ENCODE peak calls at places on chromosomes 7 and 10, in four cellular contexts. I is breast epithelium; U is CD4-positive, CD25-positive, alpha-beta regulatory T cell; Z is PC-3. L is an unnamed sample.
A peak's percentile ranks its signal among the peaks of the same experiment; 100 is the strongest.

GRCh38 chr10:104333037-104333727 is 5.1 kb downstream of the ITPRIP start:
- DNase-seq in Z (no peak), I (no peak), U (peak; percentile 78), L (no peak)

GRCh38 chr7:93160410-93160809 is 12.2 kb upstream of the SAMD9L start:
- DNase-seq in U (no peak), Z (no peak), I (no peak), L (no peak)

GRCh38 chr7:47278043-47278442 is 303.9 kb downstream of the TNS3 start:
- DNase-seq in Z (no peak), I (no peak), U (no peak), L (no peak)

GRCh38 chr7:117448655-117449054 is 21.4 kb upstream of the ASZ1 start:
- DNase-seq in I (no peak), U (no peak), Z (no peak), L (no peak)

GRCh38 chr7:128304212-128304611 is 39.5 kb downstream of the RBM28 start:
- DNase-seq in Z (peak; percentile 16), U (no peak), I (no peak), L (no peak)

GRCh38 chr10:114779803-114780609 is 41.6 kb upstream of the FHIP2A start:
- DNase-seq in I (no peak), Z (peak; percentile 91), U (no peak), L (no peak)

GRCh38 chr10:90983940-90984549 is 63.2 kb upstream of the ANKRD1 start:
- DNase-seq in I (no peak), U (no peak), Z (no peak), L (no peak)

GRCh38 chr7:137474627-137475026 is 131.1 kb upstream of the PTN start:
- DNase-seq in I (no peak), Z (no peak), U (no peak), L (no peak)

GRCh38 chr10:120744040-120744439 is 107.1 kb upstream of the WDR11 start:
- DNase-seq in I (no peak), Z (no peak), U (no peak), L (no peak)

GRCh38 chr10:3723706-3724225 is 61.2 kb downstream of the KLF6 start:
- DNase-seq in U (no peak), I (no peak), Z (no peak), L (no peak)

GRCh38 chr10:853017-853416 is 78.5 kb downstream of the LARP4B start:
- DNase-seq in I (no peak), Z (no peak), U (no peak), L (no peak)

GRCh38 chr7:12210179-12211053 is 678 bp upstream of the TMEM106B start:
- DNase-seq in Z (peak; percentile 33), U (no peak), I (peak; percentile 22), L (peak; percentile 65)

GRCh38 chr7:156985101-156985967 is 25.1 kb downstream of the MNX1 start:
- DNase-seq in U (no peak), I (no peak), Z (no peak), L (no peak)

GRCh38 chr7:138738114-138738513 is 37.0 kb upstream of the SVOPL start:
- DNase-seq in U (no peak), Z (no peak), I (no peak), L (no peak)

GRCh38 chr7:132137681-132138080 is 438.6 kb downstream of the PLXNA4 start:
- DNase-seq in Z (no peak), I (no peak), U (no peak), L (no peak)

GRCh38 chr7:70044525-70044924 is 446.2 kb downstream of the AUTS2 start:
- DNase-seq in Z (no peak), I (no peak), U (no peak), L (no peak)

GRCh38 chr7:120156476-120156875 is 116.5 kb upstream of the KCND2 start:
- DNase-seq in Z (no peak), I (no peak), U (no peak), L (no peak)

GRCh38 chr7:12898004-12898403 is 210.6 kb downstream of the ARL4A start:
- DNase-seq in I (no peak), U (no peak), Z (no peak), L (no peak)

GRCh38 chr7:2606539-2606936 is 25.2 kb upstream of the TTYH3 start:
- DNase-seq in Z (no peak), I (no peak), U (no peak), L (no peak)

GRCh38 chr7:76069238-76069638 is 21.3 kb downstream of the MDH2 start:
- DNase-seq in Z (peak; percentile 97), U (no peak), I (peak; percentile 68), L (no peak)

GRCh38 chr7:142168746-142169145 is 57.2 kb downstream of the MGAM2 start:
- DNase-seq in I (no peak), U (no peak), Z (peak; percentile 27), L (no peak)

GRCh38 chr10:107166378-107166777 is 1.9 kb upstream of the SORCS1 start:
- DNase-seq in U (no peak), I (no peak), Z (peak; percentile 1), L (no peak)

GRCh38 chr7:22563621-22564241 is 63.7 kb upstream of the STEAP1B start:
- DNase-seq in I (no peak), Z (peak; percentile 9), U (no peak), L (no peak)

GRCh38 chr10:75013522-75013921 is 97.9 kb upstream of the SAMD8 start:
- DNase-seq in U (no peak), I (no peak), Z (no peak), L (no peak)

GRCh38 chr10:101512741-101513140 is 75.3 kb downstream of the POLL start:
- DNase-seq in U (no peak), I (no peak), Z (peak; percentile 34), L (no peak)

GRCh38 chr7:835491-836401 is 3.5 kb downstream of the SUN1 start:
- DNase-seq in I (no peak), Z (peak; percentile 73), U (no peak), L (no peak)

GRCh38 chr10:34955391-34955790 is 134.8 kb downstream of the CUL2 start:
- DNase-seq in I (peak; percentile 66), U (no peak), Z (no peak), L (no peak)

GRCh38 chr7:29311314-29311713 is 116.7 kb downstream of the CHN2 start:
- DNase-seq in U (no peak), I (no peak), Z (no peak), L (no peak)

GRCh38 chr10:17758896-17759295 is 6.9 kb downstream of the TMEM236 start:
- DNase-seq in I (no peak), Z (no peak), U (no peak), L (no peak)

GRCh38 chr10:43351301-43351700 is 20.1 kb upstream of the FXYD4 start:
- DNase-seq in Z (no peak), I (no peak), U (no peak), L (no peak)

GRCh38 chr10:43347997-43348396 is 23.4 kb upstream of the FXYD4 start:
- DNase-seq in I (no peak), U (no peak), Z (no peak), L (peak; percentile 5)

GRCh38 chr10:43348511-43349312 is 22.7 kb upstream of the FXYD4 start:
- DNase-seq in Z (peak; percentile 91), U (peak; percentile 84), I (peak; percentile 79), L (peak; percentile 82)

GRCh38 chr10:43350686-43351085 is 20.8 kb upstream of the FXYD4 start:
- DNase-seq in Z (no peak), U (no peak), I (no peak), L (no peak)

GRCh38 chr10:43350139-43350538 is 21.3 kb upstream of the FXYD4 start:
- DNase-seq in U (no peak), Z (peak; percentile 83), I (no peak), L (peak; percentile 15)
- H3K4me3 ChIP-seq in U (no peak overlapping the region), Z (no peak overlapping the region), I (no peak overlapping the region), L (no peak overlapping the region)

GRCh38 chr10:132404911-132405462 is 8.0 kb downstream of the PWWP2B start:
- DNase-seq in U (no peak), Z (no peak), I (no peak), L (peak; percentile 61)

GRCh38 chr10:132404169-132404880 is 7.3 kb downstream of the PWWP2B start:
- DNase-seq in I (no peak), Z (no peak), U (no peak), L (peak; percentile 25)

GRCh38 chr10:132402781-132403241 is 5.8 kb downstream of the PWWP2B start:
- DNase-seq in U (no peak), Z (no peak), I (no peak), L (peak; percentile 22)

GRCh38 chr10:132405463-132405991 is 8.5 kb downstream of the PWWP2B start:
- DNase-seq in Z (no peak), I (no peak), U (no peak), L (peak; percentile 80)

DNA sequence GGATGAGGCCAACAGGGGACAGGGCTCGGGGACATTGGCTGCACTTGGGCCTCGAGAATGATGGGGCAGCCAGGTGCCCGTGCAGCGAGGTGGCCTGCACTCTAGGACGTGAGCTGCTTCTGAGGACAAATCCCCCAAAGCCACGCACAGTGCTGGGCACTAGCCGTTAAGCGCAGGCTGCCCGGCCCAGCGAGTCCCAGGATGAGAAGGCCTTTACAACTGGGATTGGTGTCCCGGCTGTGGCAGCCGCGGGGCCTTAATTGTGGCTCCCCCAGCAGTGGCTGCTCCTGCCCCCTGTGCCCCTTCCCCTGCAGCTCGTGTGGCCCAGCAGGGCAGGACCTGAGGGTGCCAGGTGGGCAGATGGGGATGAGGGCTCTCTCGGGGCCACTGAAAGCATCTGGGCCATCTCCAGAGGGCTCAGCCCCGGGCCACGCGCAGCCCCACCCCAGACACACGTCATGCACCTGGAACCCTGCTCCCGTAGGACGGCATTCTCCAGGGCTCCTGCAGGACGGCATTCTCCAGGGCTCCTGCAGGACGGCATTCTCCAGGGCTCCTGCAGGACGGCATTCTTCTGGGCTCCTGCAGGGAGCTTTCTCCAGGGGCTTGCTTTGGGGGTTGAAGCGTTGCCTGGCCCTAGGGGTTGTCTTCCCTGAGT is 6.6 kb downstream of the PWWP2B start:
- DNase-seq in Z (no peak), U (no peak), I (no peak), L (peak; percentile 62)
- H3K27ac ChIP-seq in Z (no peak overlapping the region), U (no peak overlapping the region), I (no peak overlapping the region), L (peak overlapping the region; percentile 42)

GRCh38 chr7:84939442-84939841 is 247.4 kb downstream of the SEMA3D start:
- DNase-seq in U (no peak), I (no peak), Z (no peak), L (peak; percentile 29)
- H3K4me3 ChIP-seq in U (no peak overlapping the region), I (no peak overlapping the region), Z (no peak overlapping the region), L (no peak overlapping the region)

DNA sequence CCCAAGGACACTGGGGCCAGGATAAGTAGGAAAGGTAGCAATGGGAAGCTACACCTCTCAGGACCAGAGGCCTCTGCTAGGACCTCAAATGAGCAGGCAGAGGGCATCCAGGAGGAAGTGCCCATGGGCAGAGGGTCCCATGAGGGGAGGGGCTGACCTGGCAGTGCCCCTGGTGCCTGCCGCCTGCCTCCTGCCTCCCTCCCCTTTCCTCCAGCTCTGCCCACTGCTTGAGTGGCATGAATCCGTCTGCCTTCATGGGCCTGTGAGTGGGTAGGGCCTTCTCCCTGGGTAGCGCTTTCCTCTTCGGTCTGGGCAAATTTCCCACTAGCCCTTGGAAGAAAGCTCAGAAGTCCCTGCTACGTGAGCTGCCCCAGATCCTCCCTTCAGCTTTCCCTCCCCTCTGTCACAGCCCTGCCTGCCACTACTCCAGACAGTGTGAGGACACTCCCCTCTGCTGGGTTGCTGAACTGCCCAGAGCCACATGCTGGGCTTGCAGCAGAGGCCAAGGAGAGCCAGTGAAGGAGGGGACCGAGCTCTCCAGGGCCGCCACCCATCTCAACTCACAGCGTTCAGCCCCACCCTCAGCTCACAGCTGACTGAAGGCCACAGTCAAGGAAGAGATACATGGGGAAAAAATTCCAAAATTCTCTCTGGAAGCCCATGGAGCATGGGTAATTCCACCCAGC is 141.4 kb downstream of the ARHGAP22 start:
- DNase-seq in I (peak; percentile 11), Z (no peak), U (no peak), L (no peak)
- H3K27ac ChIP-seq in I (no peak overlapping the region), Z (no peak overlapping the region), U (no peak overlapping the region), L (no peak overlapping the region)